ENCODE peak calls at places on chromosomes 7 and 10, in nine cellular contexts. R, C, Z, N, L, M, H, B and D are unnamed samples.

GRCh38 chr7:7884855-7885254 is 83.7 kb upstream of the GLCCI1 start:
- DNase-seq in Z (no peak), N (no peak), C (no peak), M (peak), R (no peak), H (no peak), B (peak), L (peak), D (no peak)

GRCh38 chr7:36232555-36232954 is 79.5 kb downstream of the EEPD1 start:
- DNase-seq in M (no peak), H (no peak), R (no peak), Z (no peak), C (no peak), B (no peak), L (no peak), N (no peak), D (no peak)

GRCh38 chr7:91051966-91052365 is 212.3 kb upstream of the FZD1 start:
- DNase-seq in N (peak), M (no peak), H (no peak), B (no peak), L (no peak), R (no peak), C (no peak), Z (no peak), D (no peak)

GRCh38 chr7:114414151-114415053 is at the start of gene FOXP2:
- DNase-seq in C (no peak), H (no peak), L (peak), R (no peak), N (peak), Z (no peak), B (peak), M (no peak), D (no peak)

GRCh38 chr7:47640215-47640739 is 58.4 kb upstream of the TNS3 start:
- DNase-seq in M (no peak), H (no peak), B (no peak), L (no peak), R (no peak), Z (no peak), C (no peak), N (no peak), D (no peak)

GRCh38 chr10:43376046-43376635 is 4.7 kb downstream of the FXYD4 start:
- DNase-seq in C (no peak), N (no peak), R (no peak), M (no peak), L (no peak), B (no peak), Z (no peak), H (no peak), D (no peak)

GRCh38 chr7:142746268-142746667 is 3.0 kb upstream of the PRSS1 start:
- DNase-seq in C (no peak), M (no peak), B (no peak), Z (no peak), H (no peak), L (no peak), N (no peak), R (no peak), D (peak)

GRCh38 chr10:80662429-80663211 is 124.9 kb downstream of the SH2D4B start:
- DNase-seq in M (peak), R (peak), L (peak), B (peak), N (peak), Z (peak), H (peak), C (peak), D (peak)

GRCh38 chr7:32501522-32501921 is 6.2 kb downstream of the AVL9 start:
- DNase-seq in C (no peak), R (no peak), B (peak), N (no peak), M (peak), Z (no peak), L (peak), H (no peak), D (no peak)